ENCODE peak calls at places on chromosome 20, in eight cellular contexts. A is aorta, P is right lobe of liver, N is esophagus squamous epithelium, W is H7, H is upper lobe of right lung, Z is psoas muscle, F is Caco-2. Y is an unnamed sample. For H3K36me3, the result is how much of the 10 kb centered on the place peaks cover.

GRCh38 chr20:50528804-50529351 is 18.7 kb downstream of the PTPN1 start:
- DNase-seq in A (no peak), P (no peak), N (no peak), W (no peak), H (no peak), Z (no peak), F (no peak), Y (no peak)

GRCh38 chr20:60116128-60116909 is 158.1 kb downstream of the CDH26 start:
- DNase-seq in A (no peak), P (no peak), N (no peak), W (peak), H (no peak), Z (no peak), F (peak), Y (no peak)

GRCh38 chr20:47181056-47181862 is 175.2 kb downstream of the ZMYND8 start:
- DNase-seq in A (no peak), P (no peak), N (no peak), W (peak), H (no peak), Z (no peak), F (peak), Y (peak)

GRCh38 chr20:30484009-30484748 is 773.3 kb upstream of the DEFB115 start:
- DNase-seq in A (no peak), P (no peak), N (no peak), W (peak), H (no peak), Z (no peak), F (peak), Y (no peak)

GRCh38 chr20:62716198-62716940 is 7.7 kb downstream of the NTSR1 start:
- DNase-seq in A (no peak), P (no peak), N (no peak), W (no peak), H (no peak), Z (no peak), F (no peak), Y (peak)

GRCh38 chr20:62886709-62887058 is 25.1 kb upstream of the TCFL5 start:
- DNase-seq in A (no peak), P (no peak), N (no peak), W (no peak), H (no peak), Z (no peak), F (no peak), Y (no peak)

GRCh38 chr20:62675156-62675871 is 33.0 kb downstream of the SLCO4A1 start:
- DNase-seq in A (peak), P (no peak), N (no peak), W (no peak), H (no peak), Z (no peak), F (no peak), Y (no peak)

GRCh38 chr20:62745279-62745958 is 36.8 kb downstream of the NTSR1 start:
- DNase-seq in A (no peak), P (peak), N (no peak), W (no peak), H (no peak), Z (no peak), F (no peak), Y (no peak)

GRCh38 chr20:25695532-25696383 is 895 bp downstream of the ZNF337 start:
- DNase-seq in A (no peak), P (no peak), N (no peak), W (peak), H (no peak), Z (no peak), F (no peak), Y (peak)

GRCh38 chr20:37357481-37358365 is 11.8 kb downstream of the SRC start:
- DNase-seq in A (no peak), P (no peak), N (no peak), W (peak), H (peak), Z (no peak), F (peak), Y (no peak)

GRCh38 chr20:18852318-18852717 is 38.7 kb downstream of the SCP2D1 start:
- DNase-seq in A (no peak), P (no peak), N (no peak), W (no peak), H (no peak), Z (no peak), F (no peak), Y (no peak)

GRCh38 chr20:17889226-17889625 is 79.4 kb downstream of the SNX5 start:
- DNase-seq in A (no peak), P (no peak), N (no peak), W (no peak), H (no peak), Z (no peak), F (no peak), Y (no peak)

GRCh38 chr20:62931464-62931863 is 5.2 kb upstream of the DIDO1 start:
- DNase-seq in A (no peak), P (no peak), N (no peak), W (no peak), H (peak), Z (no peak), F (peak), Y (no peak)

GRCh38 chr20:49685161-49685601 is 28.5 kb downstream of the B4GALT5 start:
- DNase-seq in A (peak), P (no peak), N (no peak), W (no peak), H (no peak), Z (no peak), F (no peak), Y (no peak)

GRCh38 chr20:2301164-2301622 is 5.4 kb downstream of the TGM3 start:
- DNase-seq in A (peak), P (peak), N (no peak), W (no peak), H (peak), Z (peak), F (no peak), Y (peak)

GRCh38 chr20:23019403-23019802 is 15.7 kb upstream of the SSTR4 start:
- DNase-seq in A (no peak), P (no peak), N (no peak), W (no peak), H (no peak), Z (no peak), F (peak), Y (no peak)

GRCh38 chr20:45138451-45139300 is 14.4 kb upstream of the WFDC12 start:
- DNase-seq in A (peak), P (peak), N (no peak), W (peak), H (peak), Z (peak), F (peak), Y (peak)

GRCh38 chr20:17533396-17533795 is 2.2 kb upstream of the BFSP1 start:
- DNase-seq in A (no peak), P (no peak), N (no peak), W (peak), H (no peak), Z (no peak), F (peak), Y (peak)

GRCh38 chr20:40669692-40670091 is 19.3 kb downstream of the MAFB start:
- DNase-seq in A (no peak), P (peak), N (no peak), W (no peak), H (no peak), Z (no peak), F (no peak), Y (no peak)

GRCh38 chr20:25418779-25419178 is 11.3 kb downstream of the GINS1 start:
- DNase-seq in A (no peak), P (no peak), N (no peak), W (no peak), H (no peak), Z (no peak), F (no peak), Y (no peak)

GRCh38 chr20:38892091-38892981 is 33.9 kb upstream of the FAM83D start:
- DNase-seq in A (no peak), P (no peak), N (no peak), W (no peak), H (no peak), Z (no peak), F (no peak), Y (no peak)

GRCh38 chr20:23513164-23513563 is 22.2 kb downstream of the CST8 start:
- DNase-seq in A (no peak), P (no peak), N (no peak), W (no peak), H (no peak), Z (no peak), F (no peak), Y (no peak)

GRCh38 chr20:63937596-63937995 is 18.6 kb downstream of the UCKL1 start:
- DNase-seq in A (no peak), P (no peak), N (no peak), W (no peak), H (no peak), Z (no peak), F (no peak), Y (no peak)
- H3K36me3 ChIP-seq in A (under half), P (under half), N (under half), W (under half), H (half or more), Z (under half), F (under half), Y (under half)

GRCh38 chr20:35503841-35504460 is 25.5 kb downstream of the C20orf173 start:
- DNase-seq in A (no peak), P (no peak), N (no peak), W (no peak), H (no peak), Z (peak), F (no peak), Y (no peak)
- H3K36me3 ChIP-seq in A (under half), P (under half), N (under half), W (half or more), H (half or more), Z (under half), F (under half), Y (under half)

GRCh38 chr20:20972490-20972889 is 133.7 kb downstream of the LINC00237 start:
- DNase-seq in A (no peak), P (no peak), N (no peak), W (no peak), H (no peak), Z (no peak), F (no peak), Y (no peak)

GRCh38 chr20:20969701-20970100 is 136.5 kb downstream of the LINC00237 start:
- DNase-seq in A (no peak), P (no peak), N (no peak), W (no peak), H (no peak), Z (no peak), F (no peak), Y (no peak)

GRCh38 chr20:20977786-20978185 is 128.4 kb downstream of the LINC00237 start:
- DNase-seq in A (no peak), P (no peak), N (no peak), W (no peak), H (no peak), Z (no peak), F (no peak), Y (no peak)

GRCh38 chr20:20971810-20972209 is 134.3 kb downstream of the LINC00237 start:
- DNase-seq in A (no peak), P (no peak), N (no peak), W (no peak), H (no peak), Z (no peak), F (no peak), Y (no peak)
- H3K36me3 ChIP-seq in A (under half), P (under half), N (under half), W (under half), H (under half), Z (under half), F (under half), Y (under half)

GRCh38 chr20:58905236-58905635 is 52.7 kb downstream of the GNAS start:
- DNase-seq in A (no peak), P (no peak), N (no peak), W (no peak), H (no peak), Z (no peak), F (peak), Y (no peak)

GRCh38 chr20:58906894-58907293 is 54.4 kb downstream of the GNAS start:
- DNase-seq in A (no peak), P (no peak), N (no peak), W (no peak), H (no peak), Z (no peak), F (peak), Y (no peak)

GRCh38 chr20:58907481-58908137 is 55.1 kb downstream of the GNAS start:
- DNase-seq in A (peak), P (peak), N (peak), W (no peak), H (peak), Z (peak), F (peak), Y (peak)

GRCh38 chr20:58908216-58908615 is 55.7 kb downstream of the GNAS start:
- DNase-seq in A (no peak), P (no peak), N (no peak), W (no peak), H (no peak), Z (no peak), F (peak), Y (no peak)

GRCh38 chr20:58906111-58906510 is 53.6 kb downstream of the GNAS start:
- DNase-seq in A (no peak), P (no peak), N (no peak), W (no peak), H (no peak), Z (no peak), F (peak), Y (no peak)
- H3K36me3 ChIP-seq in A (under half), P (under half), N (under half), W (half or more), H (half or more), Z (under half), F (under half), Y (under half)

DNA sequence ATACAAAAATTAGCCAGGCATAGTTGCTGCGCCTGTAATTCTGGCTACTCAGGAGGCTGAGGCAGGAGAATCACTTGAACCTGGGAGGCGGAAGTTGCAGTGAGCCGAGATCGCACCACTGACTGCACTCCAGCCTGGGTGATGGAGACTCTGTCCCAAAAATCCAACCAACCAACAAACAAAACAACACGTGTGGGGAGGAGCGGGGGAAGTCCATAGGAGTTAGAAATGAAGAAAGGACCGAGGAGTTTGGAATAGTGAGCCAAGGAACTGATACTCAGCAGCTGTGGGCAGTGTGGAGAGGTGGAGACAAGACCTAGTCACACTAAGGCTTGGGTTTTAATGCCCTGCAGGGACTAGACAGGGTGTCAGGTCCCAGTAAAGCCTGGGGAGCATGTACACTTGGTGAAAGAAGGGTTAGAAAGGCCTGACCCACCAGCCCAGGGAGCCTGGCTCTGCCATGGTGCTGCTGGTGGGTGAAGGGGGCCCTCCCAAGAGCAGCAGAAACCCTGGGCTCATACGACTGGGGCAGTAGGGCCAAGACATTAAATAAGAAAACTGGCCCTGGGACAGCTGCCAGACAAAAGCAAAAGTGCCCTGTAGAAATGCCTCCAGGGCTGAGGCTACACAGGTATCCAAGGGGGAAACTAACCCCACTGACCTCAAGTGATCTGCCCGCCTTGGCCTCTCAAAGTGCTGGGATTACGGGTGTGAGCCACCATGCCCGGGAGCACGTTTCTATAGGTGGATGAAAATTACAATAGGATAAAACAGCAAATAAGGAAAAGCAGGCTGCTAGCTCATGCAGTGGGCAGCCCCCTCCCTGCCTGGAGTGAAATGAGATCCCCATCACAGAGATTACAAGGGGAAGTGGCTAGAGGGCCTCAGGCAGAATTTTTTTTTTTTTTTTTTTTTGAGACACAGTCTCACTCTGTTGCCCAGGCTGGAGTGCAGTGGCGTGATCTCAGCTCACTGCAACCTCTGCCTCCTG is 58.0 kb downstream of the MYH7B start:
- DNase-seq in A (peak), P (no peak), N (no peak), W (no peak), H (no peak), Z (peak), F (peak), Y (no peak)
- H3K36me3 ChIP-seq in A (under half), P (under half), N (under half), W (half or more), H (half or more), Z (under half), F (under half), Y (under half)

GRCh38 chr20:57378646-57379262 is 12.4 kb upstream of the RBM38 start:
- DNase-seq in A (no peak), P (no peak), N (no peak), W (no peak), H (no peak), Z (no peak), F (no peak), Y (no peak)
- H3K36me3 ChIP-seq in A (under half), P (under half), N (under half), W (under half), H (half or more), Z (under half), F (under half), Y (under half)

GRCh38 chr20:10641893-10642292 is 31.9 kb downstream of the JAG1 start:
- DNase-seq in A (no peak), P (no peak), N (no peak), W (no peak), H (no peak), Z (no peak), F (no peak), Y (no peak)

GRCh38 chr20:10645205-10645570 is 28.6 kb downstream of the JAG1 start:
- DNase-seq in A (no peak), P (no peak), N (no peak), W (no peak), H (no peak), Z (no peak), F (no peak), Y (no peak)

GRCh38 chr20:10642859-10643559 is 30.8 kb downstream of the JAG1 start:
- DNase-seq in A (no peak), P (no peak), N (no peak), W (no peak), H (no peak), Z (no peak), F (no peak), Y (no peak)

GRCh38 chr20:10644458-10645204 is 29.2 kb downstream of the JAG1 start:
- DNase-seq in A (no peak), P (no peak), N (no peak), W (no peak), H (no peak), Z (no peak), F (no peak), Y (no peak)

DNA sequence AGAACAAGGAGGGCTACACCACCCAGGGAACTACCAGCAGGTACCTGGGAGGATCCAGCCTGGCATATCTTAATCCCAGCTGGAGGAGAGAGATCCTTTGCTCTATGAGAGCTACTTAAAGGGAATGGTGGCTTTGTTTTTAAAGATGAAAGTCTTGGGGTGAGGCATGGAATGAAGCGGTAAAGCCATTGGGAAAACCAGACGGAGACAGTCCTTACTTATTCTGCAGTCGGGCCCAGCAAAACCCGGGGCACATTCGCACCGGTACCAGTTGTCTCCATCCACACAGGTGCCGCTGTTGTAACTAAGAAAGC is 30.3 kb downstream of the JAG1 start:
- DNase-seq in A (no peak), P (no peak), N (no peak), W (no peak), H (no peak), Z (no peak), F (no peak), Y (no peak)
- H3K36me3 ChIP-seq in A (under half), P (under half), N (half or more), W (half or more), H (half or more), Z (under half), F (under half), Y (under half)